ENCODE peak calls at places on chromosomes 6 and 20, in nine cellular contexts. J is lower leg skin, L is RWPE1, Z is mesothelial cell of epicardium, F is psoas muscle, A is epithelial cell of esophagus, M is NB4, S is sigmoid colon, P is AG09309. B is an unnamed sample.

GRCh38 chr6:18985958-18986357 is 598.8 kb downstream of the RNF144B start:
- DNase-seq in J (no peak), L (no peak), Z (no peak), F (no peak), A (no peak), M (no peak), S (no peak), P (no peak), B (no peak)

GRCh38 chr6:3690506-3690905 is 61.0 kb downstream of the PXDC1 start:
- DNase-seq in J (no peak), L (no peak), Z (no peak), F (no peak), A (no peak), M (no peak), S (no peak), P (no peak), B (no peak)

GRCh38 chr6:29028821-29029220 is 16.2 kb downstream of the OR2W1 start:
- DNase-seq in J (no peak), L (no peak), Z (no peak), F (no peak), A (no peak), M (no peak), S (no peak), P (no peak), B (no peak)

GRCh38 chr6:135191508-135192255 is 10.6 kb downstream of the MYB start:
- DNase-seq in J (no peak), L (no peak), Z (no peak), F (no peak), A (no peak), M (peak; percentile 92), S (no peak), P (no peak), B (no peak)

GRCh38 chr6:89682991-89683390 is 44.4 kb upstream of the LYRM2 start:
- DNase-seq in J (no peak), L (no peak), Z (no peak), F (no peak), A (no peak), M (no peak), S (no peak), P (no peak), B (no peak)

GRCh38 chr20:19433371-19434316 is 221.2 kb downstream of the SLC24A3 start:
- DNase-seq in J (no peak), L (no peak), Z (no peak), F (no peak), A (no peak), M (no peak), S (no peak), P (peak; percentile 59), B (no peak)

GRCh38 chr6:6348251-6348650 is 27.8 kb upstream of the F13A1 start:
- DNase-seq in J (no peak), L (no peak), Z (no peak), F (no peak), A (no peak), M (peak; percentile 78), S (no peak), P (no peak), B (no peak)

GRCh38 chr6:21201673-21202430 is 391.7 kb upstream of the SOX4 start:
- DNase-seq in J (no peak), L (no peak), Z (no peak), F (no peak), A (no peak), M (no peak), S (no peak), P (no peak), B (no peak)

GRCh38 chr6:168607272-168608112 is 166.5 kb downstream of the SMOC2 start:
- DNase-seq in J (no peak), L (no peak), Z (no peak), F (no peak), A (peak; percentile 16), M (no peak), S (peak; percentile 57), P (no peak), B (no peak)

DNA sequence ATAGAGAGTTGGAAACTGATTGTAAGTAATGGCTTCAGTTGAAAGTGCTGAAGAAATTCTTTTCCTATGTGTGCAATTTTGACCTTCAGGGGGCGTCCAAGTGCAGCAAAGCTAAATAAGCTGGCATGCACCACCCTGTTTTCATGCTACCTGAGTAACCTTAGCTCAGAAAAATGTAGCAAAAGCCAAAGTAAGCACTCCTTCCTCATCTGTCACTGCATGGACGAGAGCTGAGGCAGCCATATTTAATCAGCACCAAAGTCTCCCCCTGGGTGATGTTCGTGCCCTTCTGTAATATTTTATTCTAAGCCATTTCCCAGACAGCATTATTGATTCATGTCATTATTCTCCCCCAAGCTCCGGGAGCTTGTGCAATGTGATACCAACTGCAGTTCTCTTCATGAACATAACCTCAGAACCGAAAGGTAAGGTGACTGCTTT is 123.1 kb downstream of the RPS12 start:
- DNase-seq in J (no peak), L (peak; percentile 30), Z (peak; percentile 33), F (no peak), A (peak; percentile 69), M (peak; percentile 52), S (no peak), P (no peak), B (peak; percentile 29)
- TF ChIP-seq CTCF in J (no peak), L (peak; percentile 63), Z (peak; percentile 59), F (peak; percentile 54), A (peak; percentile 74), M (peak; percentile 65), S (no peak), P (peak; percentile 52), B (no peak)

DNA sequence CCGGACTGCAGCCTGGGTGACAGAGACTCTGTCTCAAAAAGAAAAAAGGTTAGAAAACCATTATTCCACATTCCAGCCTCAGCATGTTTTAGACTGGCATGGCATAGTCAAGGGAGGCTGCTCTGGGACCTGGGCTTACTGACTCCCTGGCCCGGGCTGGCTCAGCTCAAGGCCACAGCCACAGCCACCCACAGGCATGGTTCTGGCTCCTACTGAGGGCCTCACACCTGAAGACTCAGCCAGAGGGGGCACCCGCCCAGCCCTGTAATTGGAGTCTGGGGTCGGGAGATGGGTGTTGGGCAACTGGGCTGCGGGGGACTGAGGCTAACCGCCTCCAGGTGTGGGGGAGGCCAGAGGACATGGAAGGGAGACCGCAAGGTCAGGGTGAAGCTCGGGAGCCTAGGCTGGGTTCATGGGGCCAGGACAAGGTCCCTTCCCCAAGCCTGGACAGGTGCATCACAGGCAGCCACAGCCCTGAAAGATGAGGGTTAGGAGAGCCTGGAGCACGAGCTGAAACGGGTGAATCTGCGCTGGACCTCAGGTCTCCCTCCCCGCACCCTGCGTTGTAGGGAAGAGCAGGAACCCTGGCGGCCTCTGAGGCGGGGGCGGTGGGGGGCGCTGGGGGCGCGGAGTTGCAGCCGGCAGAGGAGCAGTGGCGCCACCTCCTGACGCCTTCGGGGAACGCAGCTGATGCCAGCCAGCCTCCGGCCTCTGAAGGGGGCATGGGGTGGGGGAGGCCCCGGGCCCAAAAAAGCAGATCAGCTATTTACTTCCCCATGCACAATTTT is 67.7 kb upstream of the SRSF6 start:
- DNase-seq in J (no peak), L (no peak), Z (no peak), F (no peak), A (no peak), M (peak; percentile 27), S (no peak), P (no peak), B (no peak)
- TF ChIP-seq CTCF in J (no peak), L (peak; percentile 44), Z (peak; percentile 39), F (no peak), A (peak; percentile 3), M (peak; percentile 65), S (no peak), P (peak; percentile 56), B (no peak)

GRCh38 chr6:36752187-36752885 is 54.7 kb downstream of the RAB44 start:
- DNase-seq in J (no peak), L (no peak), Z (no peak), F (no peak), A (peak; percentile 72), M (no peak), S (no peak), P (no peak), B (no peak)
- TF ChIP-seq CTCF in J (no peak), L (no peak), Z (no peak), F (no peak), A (no peak), M (no peak), S (no peak), P (no peak), B (no peak)

DNA sequence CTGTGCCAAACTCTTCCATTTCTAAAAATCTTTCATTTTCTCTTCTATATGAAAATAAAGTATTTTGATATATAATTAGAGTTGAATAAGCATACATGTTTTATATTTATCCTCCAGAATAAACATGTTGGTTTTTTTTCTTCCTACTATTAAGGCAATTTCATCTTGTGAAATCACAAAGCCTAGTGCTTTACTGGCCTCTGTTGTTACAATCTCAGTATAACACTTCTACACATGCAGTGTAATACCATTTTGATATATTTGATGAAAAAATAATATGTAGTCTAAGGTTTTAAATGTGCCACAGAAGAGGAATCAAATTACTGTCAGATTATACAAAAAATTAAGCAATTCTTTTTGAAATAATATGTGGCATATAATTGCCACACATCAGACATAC is 225.3 kb upstream of the MANEA start:
- DNase-seq in J (no peak), L (no peak), Z (no peak), F (no peak), A (peak; percentile 33), M (no peak), S (no peak), P (no peak), B (no peak)
- TF ChIP-seq CTCF in J (no peak), L (no peak), Z (no peak), F (no peak), A (peak; percentile 27), M (no peak), S (no peak), P (no peak), B (no peak)

DNA sequence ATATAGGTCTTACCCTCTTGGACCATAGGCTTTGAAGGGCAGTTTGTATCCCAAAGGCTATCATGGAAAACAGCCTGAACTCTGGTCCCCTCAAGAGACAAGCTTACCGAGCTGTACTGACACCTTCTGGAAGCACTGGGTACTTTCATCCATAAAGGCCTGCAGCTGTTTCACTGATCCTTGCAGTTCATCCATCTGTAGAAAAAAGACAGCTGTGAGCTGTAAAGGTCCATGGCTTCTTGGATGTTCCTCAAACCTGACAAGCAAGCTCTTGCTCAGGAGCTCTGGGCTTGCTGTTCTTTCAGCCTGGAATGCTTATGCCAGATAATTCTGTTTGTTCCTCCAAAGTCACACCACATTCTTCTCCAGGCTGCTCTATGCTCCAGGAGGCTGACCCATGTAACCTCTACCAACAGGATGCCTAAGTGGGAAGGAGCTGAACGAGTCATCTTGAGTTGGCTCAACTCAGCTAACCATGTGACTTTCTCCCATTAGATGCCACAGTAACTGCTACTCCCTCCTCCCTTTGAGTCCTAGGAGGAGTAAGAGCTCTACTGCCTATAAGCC is 8.8 kb upstream of the NDRG3 start:
- DNase-seq in J (no peak), L (peak; percentile 79), Z (no peak), F (no peak), A (peak; percentile 73), M (peak; percentile 75), S (peak; percentile 84), P (peak; percentile 37), B (no peak)
- TF ChIP-seq CTCF in J (no peak), L (peak; percentile 84), Z (no peak), F (peak; percentile 83), A (peak; percentile 81), M (peak; percentile 78), S (peak; percentile 81), P (peak; percentile 81), B (no peak)

GRCh38 chr6:32860674-32861073 is 6.7 kb downstream of the PSMB9 start:
- DNase-seq in J (no peak), L (no peak), Z (no peak), F (no peak), A (no peak), M (no peak), S (no peak), P (no peak), B (no peak)
- TF ChIP-seq CTCF in J (no peak), L (no peak), Z (no peak), F (no peak), A (no peak), M (no peak), S (no peak), P (no peak), B (no peak)

GRCh38 chr20:56843817-56844216 is 214.7 kb downstream of the TFAP2C start:
- DNase-seq in J (no peak), L (no peak), Z (no peak), F (no peak), A (no peak), M (no peak), S (no peak), P (no peak), B (no peak)
- TF ChIP-seq CTCF in J (no peak), L (no peak), Z (no peak), F (no peak), A (peak; percentile 8), M (no peak), S (no peak), P (peak; percentile 10), B (no peak)

B was measured in omental fat pad.